ENCODE peak calls at places on chromosomes 7 and 10, in five cellular contexts. H is prostate gland, T is HCT116, I is GM23338, Y is breast epithelium. K is an unnamed sample.

GRCh38 chr10:21020545-21020944 is 123.4 kb upstream of the NEBL start:
- DNase-seq in H (no peak), T (peak), I (peak), Y (no peak), K (peak)

GRCh38 chr7:28682811-28683210 is 270.5 kb downstream of the CREB5 start:
- DNase-seq in H (no peak), T (no peak), I (no peak), Y (no peak), K (no peak)

GRCh38 chr7:435518-436366 is 83.9 kb downstream of the PDGFA start:
- DNase-seq in H (peak), T (no peak), I (no peak), Y (no peak), K (peak)

GRCh38 chr7:79615466-79615865 is 162.0 kb upstream of the MAGI2 start:
- DNase-seq in H (no peak), T (no peak), I (peak), Y (no peak), K (no peak)

GRCh38 chr7:79159040-79159664 is 294.3 kb downstream of the MAGI2 start:
- DNase-seq in H (no peak), T (no peak), I (peak), Y (no peak), K (no peak)

GRCh38 chr7:28998110-28998509 is 40.0 kb upstream of the TRIL start:
- DNase-seq in H (no peak), T (no peak), I (no peak), Y (no peak), K (no peak)

GRCh38 chr10:6382081-6382480 is 179.3 kb downstream of the PFKFB3 start:
- DNase-seq in H (no peak), T (no peak), I (no peak), Y (no peak), K (no peak)

GRCh38 chr10:36725581-36726520 is 399.5 kb upstream of the ANKRD30A start:
- DNase-seq in H (no peak), T (no peak), I (peak), Y (no peak), K (no peak)

GRCh38 chr10:90779573-90779972 is 78.3 kb downstream of the HTR7 start:
- DNase-seq in H (no peak), T (peak), I (peak), Y (no peak), K (no peak)

GRCh38 chr7:139362981-139363380 is 3.3 kb downstream of the LUC7L2 start:
- DNase-seq in H (no peak), T (no peak), I (no peak), Y (no peak), K (no peak)

GRCh38 chr7:25857376-25858067 is 294.5 kb upstream of the NFE2L3 start:
- DNase-seq in H (no peak), T (no peak), I (peak), Y (no peak), K (no peak)
- H3K27ac ChIP-seq in H (no peak), T (peak), I (peak), Y (peak), K (no peak)

GRCh38 chr10:75403144-75404022 is 1.8 kb upstream of the ZNF503 start:
- DNase-seq in H (peak), T (no peak), I (peak), Y (peak), K (peak)

GRCh38 chr10:75402486-75403143 is 1.1 kb upstream of the ZNF503 start:
- DNase-seq in H (peak), T (no peak), I (peak), Y (no peak), K (peak)

GRCh38 chr10:75400163-75400768 is 1.3 kb downstream of the ZNF503 start:
- DNase-seq in H (no peak), T (no peak), I (no peak), Y (peak), K (no peak)

GRCh38 chr10:75400769-75401568 is 595 bp downstream of the ZNF503 start:
- DNase-seq in H (peak), T (no peak), I (peak), Y (peak), K (peak)

DNA sequence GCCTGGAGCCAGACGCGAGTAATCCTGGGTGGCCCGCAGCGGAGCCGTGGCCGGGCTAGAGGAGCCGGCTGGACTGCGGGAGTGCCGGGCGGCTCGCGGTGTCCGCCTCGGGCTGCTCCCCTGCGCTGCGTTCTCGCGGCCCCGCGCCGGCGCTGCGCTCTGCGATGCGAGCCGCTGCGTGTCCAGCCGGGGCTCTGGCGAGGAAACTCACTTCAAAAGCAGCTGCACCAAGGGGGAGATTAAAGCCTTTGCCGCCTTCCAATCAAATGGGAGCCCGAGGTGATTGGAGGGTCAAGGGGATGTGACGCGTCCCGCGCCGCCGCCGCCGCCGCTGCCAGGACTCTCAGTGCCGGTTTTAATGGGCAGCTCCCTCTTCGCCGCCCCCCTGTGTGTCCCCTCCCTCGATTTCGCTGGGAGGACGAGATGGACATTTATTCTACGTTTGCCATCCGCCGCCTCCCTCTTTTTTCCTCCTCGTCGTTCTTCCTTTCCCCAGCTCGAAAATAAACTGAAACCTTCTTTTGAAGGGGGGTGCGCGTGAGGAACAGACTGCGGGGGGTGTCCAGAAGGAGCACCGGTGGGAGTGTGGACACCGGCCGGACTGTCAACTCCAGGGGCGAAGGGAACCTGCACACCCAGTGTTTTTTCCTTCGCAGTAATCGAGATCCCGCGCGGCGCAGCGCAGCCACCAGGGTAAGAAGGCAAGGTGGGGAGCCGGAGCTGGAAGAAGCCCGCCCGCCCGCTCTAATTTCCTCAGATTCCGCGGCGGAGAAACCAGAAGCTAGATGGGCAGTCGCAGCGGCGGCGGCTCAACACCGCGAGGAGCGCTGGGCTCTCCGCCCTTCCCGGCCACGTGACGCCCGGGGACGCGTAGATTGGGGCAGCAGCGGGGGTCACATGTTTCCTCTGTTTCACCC is at the start of gene ZNF503:
- DNase-seq in H (peak), T (peak), I (peak), Y (peak), K (peak)
- TF ChIP-seq CTCF in H (peak), T (no peak), I (no peak), Y (peak), K (no peak)

GRCh38 chr10:97734021-97734420 is 2.9 kb upstream of the ZFYVE27 start:
- DNase-seq in H (no peak), T (no peak), I (no peak), Y (no peak), K (no peak)

GRCh38 chr10:97729014-97729413 is 7.9 kb upstream of the ZFYVE27 start:
- DNase-seq in H (no peak), T (no peak), I (no peak), Y (no peak), K (no peak)

GRCh38 chr10:97732052-97732359 is 4.9 kb upstream of the ZFYVE27 start:
- DNase-seq in H (no peak), T (no peak), I (no peak), Y (no peak), K (no peak)

GRCh38 chr10:97733256-97733655 is 3.7 kb upstream of the ZFYVE27 start:
- DNase-seq in H (no peak), T (no peak), I (no peak), Y (no peak), K (no peak)

DNA sequence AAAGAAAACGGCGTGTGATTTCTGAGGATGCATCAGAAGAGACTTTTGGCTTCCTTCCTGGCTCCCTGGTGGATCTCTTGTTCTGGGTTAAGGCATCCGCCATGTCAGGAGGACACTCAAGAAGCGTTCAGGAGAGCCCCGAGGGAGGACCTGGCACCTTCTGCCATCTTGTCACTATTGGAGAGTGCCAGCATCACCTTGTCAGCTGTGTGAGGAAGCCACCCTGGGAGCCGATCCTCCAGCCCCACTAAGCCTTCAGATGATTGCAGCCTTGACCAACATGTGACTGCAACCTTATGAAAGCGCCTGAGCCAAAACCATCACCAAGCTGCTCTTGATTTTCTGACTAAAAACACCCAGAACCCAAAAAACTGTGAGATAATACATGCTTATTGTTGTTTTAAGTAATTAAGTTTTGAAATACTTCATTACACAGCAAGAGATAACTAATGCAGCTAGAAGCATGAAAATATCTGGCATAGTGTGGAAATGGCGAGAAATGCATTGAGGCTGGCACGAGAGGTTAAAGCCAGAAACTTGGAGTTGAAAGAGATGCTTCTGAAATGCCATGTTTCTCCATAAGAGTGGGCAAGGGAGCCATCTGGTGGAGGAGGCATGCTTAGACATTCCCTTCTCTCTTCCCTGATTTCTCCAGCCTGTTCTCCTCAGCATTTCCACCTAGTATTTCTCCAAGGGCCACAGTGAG is 5.4 kb upstream of the ZFYVE27 start:
- DNase-seq in H (peak), T (no peak), I (peak), Y (peak), K (peak)
- TF ChIP-seq POLR2AphosphoS5 in H (peak), T (no peak), I (no peak), Y (no peak), K (peak)

DNA sequence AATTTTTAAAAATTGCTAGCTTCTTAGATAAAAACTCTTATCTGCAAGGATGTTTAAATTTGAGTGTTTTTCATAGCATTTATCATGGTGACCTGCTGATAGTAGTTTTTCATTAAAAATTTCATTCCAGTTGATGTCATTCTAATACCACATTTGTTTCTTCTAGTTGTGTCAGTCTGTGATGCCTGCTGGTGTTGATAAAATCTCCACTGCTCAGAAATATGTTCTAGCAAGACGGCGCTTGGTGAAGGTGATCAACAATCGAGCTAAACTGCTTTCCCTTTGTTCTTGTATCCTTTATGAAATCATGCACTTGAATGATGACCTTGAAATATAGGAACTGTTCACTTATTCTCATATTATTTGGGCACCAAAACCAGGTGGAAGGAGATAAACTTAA is 17.6 kb upstream of the STMP1 start:
- DNase-seq in H (no peak), T (no peak), I (no peak), Y (no peak), K (no peak)
- H3K27ac ChIP-seq in H (no peak), T (no peak), I (peak), Y (no peak), K (no peak)

DNA sequence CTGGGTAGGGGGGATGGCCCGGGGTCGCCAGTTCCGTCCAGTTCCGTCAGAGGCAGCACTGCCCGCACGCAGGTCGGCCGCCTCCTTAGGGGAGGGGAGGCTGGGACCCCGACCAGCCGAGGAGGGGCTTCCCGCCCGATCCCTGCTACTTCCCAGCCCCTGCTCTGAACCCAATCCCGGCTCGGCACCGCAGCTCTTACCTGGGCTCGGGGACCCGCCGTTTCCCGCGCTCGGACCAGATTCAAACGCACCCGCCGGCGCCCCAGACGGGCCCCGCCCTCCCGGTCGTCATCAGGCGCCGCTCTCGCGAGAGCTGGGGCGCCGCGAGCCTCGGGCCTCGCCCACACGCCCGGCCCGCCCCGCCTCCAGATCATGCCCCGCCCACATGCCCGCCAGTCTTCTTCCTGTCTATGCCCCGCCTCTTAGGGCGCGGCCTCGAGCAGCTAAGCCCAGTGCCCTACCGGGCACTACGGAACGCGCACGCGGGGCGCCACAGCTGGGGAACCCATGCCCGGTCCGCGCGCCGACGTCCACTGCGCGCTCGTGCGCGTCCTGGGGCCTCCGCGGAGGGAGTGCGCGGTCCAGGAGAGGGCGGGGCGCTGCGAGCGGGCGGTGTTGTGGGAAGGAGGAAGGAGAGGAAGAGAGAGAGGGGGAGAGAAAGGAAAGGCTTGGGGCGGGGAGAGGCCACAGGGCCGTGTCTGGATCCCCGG is at the start of gene NCAPG2:
- DNase-seq in H (peak), T (peak), I (peak), Y (peak), K (peak)
- TF ChIP-seq CTCF in H (peak), T (no peak), I (no peak), Y (peak), K (no peak)

DNA sequence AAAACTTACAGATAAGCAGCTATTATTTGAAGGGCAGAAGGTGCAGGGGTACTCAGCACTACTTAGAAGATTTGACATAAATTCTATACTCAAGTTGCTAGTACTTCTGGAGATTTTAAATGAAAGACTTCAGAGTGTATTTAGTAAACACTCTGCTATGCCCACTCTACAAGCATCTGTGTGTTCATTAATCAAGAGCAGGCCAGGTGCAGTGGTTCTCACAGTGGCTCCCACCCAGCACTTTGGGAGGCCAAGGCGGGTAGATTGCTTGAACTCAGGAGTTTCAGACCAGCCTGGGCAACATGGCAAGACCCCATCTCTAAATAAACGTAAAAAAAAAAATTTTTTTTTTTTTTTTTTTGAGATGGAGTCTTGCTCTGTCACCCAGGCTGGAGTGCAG is 38.9 kb upstream of the TOMM7 start:
- DNase-seq in H (no peak), T (no peak), I (no peak), Y (no peak), K (no peak)
- TF ChIP-seq POLR2AphosphoS5 in H (no peak), T (no peak), I (no peak), Y (no peak), K (no peak)